ENCODE peak calls at places on chromosomes 2 and 18, in nine cellular contexts. Z, U, P, T, S, X, O, F and L are unnamed samples.

GRCh38 chr2:48189552-48190228 is 283.4 kb upstream of the FBXO11 start:
- DNase-seq in F (no peak), X (peak; percentile 19), S (no peak), U (no peak), Z (no peak), P (no peak), T (no peak), O (no peak), L (no peak)

GRCh38 chr2:88066543-88066942 is 1.1 kb upstream of the SMYD1 start:
- DNase-seq in T (no peak), O (no peak), F (no peak), U (no peak), P (no peak), X (no peak), Z (no peak), S (no peak), L (no peak)

GRCh38 chr2:127029652-127030051 is 77.3 kb downstream of the BIN1 start:
- DNase-seq in S (peak; percentile 52), T (no peak), Z (no peak), X (no peak), F (no peak), P (no peak), O (no peak), U (no peak), L (no peak)

GRCh38 chr2:101106453-101107181 is 44.6 kb downstream of the TBC1D8 start:
- DNase-seq in U (peak; percentile 72), X (peak; percentile 54), Z (no peak), P (no peak), T (peak; percentile 1), F (no peak), O (no peak), S (peak; percentile 74), L (no peak)

GRCh38 chr2:219309278-219309677 is at the start of gene PTPRN:
- DNase-seq in S (peak; percentile 51), F (no peak), T (peak; percentile 87), Z (no peak), U (peak; percentile 87), P (no peak), O (peak; percentile 86), X (no peak), L (no peak)

GRCh38 chr2:44167311-44167907 is 1.3 kb upstream of the PPM1B start:
- DNase-seq in S (no peak), T (no peak), X (no peak), F (no peak), Z (no peak), U (no peak), P (no peak), O (no peak), L (no peak)

GRCh38 chr2:84285056-84285747 is 173.9 kb downstream of the SUCLG1 start:
- DNase-seq in P (no peak), F (no peak), X (no peak), O (no peak), T (no peak), Z (no peak), U (peak; percentile 1), S (no peak), L (no peak)

GRCh38 chr2:95023222-95023597 is 2.3 kb upstream of the MAL start:
- DNase-seq in U (no peak), T (no peak), S (no peak), F (peak; percentile 75), X (no peak), O (no peak), Z (no peak), P (no peak), L (no peak)

GRCh38 chr2:239150125-239151011 is 250.5 kb downstream of the HDAC4 start:
- DNase-seq in X (no peak), S (no peak), T (no peak), Z (peak; percentile 3), F (no peak), P (peak; percentile 5), U (no peak), O (no peak), L (no peak)

GRCh38 chr2:67400560-67401464 is 3.7 kb downstream of the ETAA1 start:
- DNase-seq in Z (no peak), T (peak; percentile 71), O (no peak), U (peak; percentile 81), F (peak; percentile 76), S (peak; percentile 8), X (no peak), P (no peak), L (no peak)

GRCh38 chr2:771538-771937 is 94.3 kb upstream of the TMEM18 start:
- DNase-seq in T (no peak), S (no peak), X (no peak), U (no peak), O (no peak), P (no peak), Z (no peak), F (no peak), L (no peak)

GRCh38 chr2:209423562-209424541 is at the start of gene MAP2:
- DNase-seq in Z (peak; percentile 80), X (peak; percentile 62), S (peak; percentile 62), F (peak; percentile 91), O (peak; percentile 81), T (peak; percentile 60), P (peak; percentile 54), U (peak; percentile 73), L (no peak)

GRCh38 chr2:37890893-37891495 is 34.1 kb upstream of the RMDN2 start:
- DNase-seq in X (peak; percentile 86), U (peak; percentile 66), Z (peak; percentile 65), P (peak; percentile 35), T (peak; percentile 62), S (peak; percentile 68), F (peak; percentile 89), O (peak; percentile 43), L (no peak)

GRCh38 chr2:232315049-232315922 is 63.3 kb upstream of the ALPP start:
- DNase-seq in U (peak; percentile 78), S (peak; percentile 93), F (peak; percentile 31), O (peak; percentile 36), T (peak; percentile 30), P (no peak), Z (peak; percentile 41), X (no peak), L (no peak)

GRCh38 chr2:54724560-54725342 is 1.3 kb downstream of the EML6 start:
- DNase-seq in S (peak; percentile 4), X (peak; percentile 40), T (no peak), U (no peak), P (no peak), O (peak; percentile 23), F (peak; percentile 25), Z (peak; percentile 28), L (no peak)

GRCh38 chr18:29459986-29460385 is 1283.1 kb upstream of the CDH2 start:
- DNase-seq in O (no peak), F (no peak), Z (no peak), P (no peak), X (no peak), U (no peak), T (no peak), S (no peak), L (no peak)

GRCh38 chr2:71833855-71834554 is 313.7 kb downstream of the CYP26B1 start:
- DNase-seq in F (peak; percentile 83), O (no peak), X (peak; percentile 25), Z (peak; percentile 76), U (peak; percentile 50), S (peak; percentile 58), P (peak; percentile 55), T (no peak), L (no peak)

GRCh38 chr18:51275712-51276473 is 78.4 kb upstream of the MEX3C start:
- DNase-seq in O (no peak), F (no peak), P (no peak), U (peak; percentile 4), Z (peak; percentile 36), T (peak; percentile 0), X (no peak), S (peak; percentile 29), L (no peak)

GRCh38 chr2:196431957-196432356 is 207.6 kb upstream of the CCDC150 start:
- DNase-seq in P (no peak), F (peak; percentile 56), U (peak; percentile 34), O (no peak), X (no peak), T (peak; percentile 20), S (peak; percentile 19), Z (no peak), L (no peak)

GRCh38 chr2:233413529-233414272 is 59.4 kb downstream of the DGKD start:
- DNase-seq in P (no peak), S (peak; percentile 71), O (peak; percentile 69), T (peak; percentile 46), U (peak; percentile 65), F (peak; percentile 96), Z (peak; percentile 64), X (no peak), L (peak; percentile 81)

GRCh38 chr18:46213295-46213694 is 109.1 kb downstream of the HAUS1 start:
- DNase-seq in U (peak; percentile 22), X (no peak), P (no peak), S (peak; percentile 27), O (no peak), Z (no peak), T (no peak), F (peak; percentile 6), L (no peak)
- TF ChIP-seq CTCF in U (peak; percentile 32), X (peak; percentile 35), P (peak; percentile 12), S (peak; percentile 59), O (no peak), Z (peak; percentile 64), T (peak; percentile 22), F (peak; percentile 41), L (peak; percentile 58)

GRCh38 chr18:78980777-78981651 is 1.4 kb downstream of the SALL3 start:
- DNase-seq in X (no peak), T (no peak), P (no peak), S (no peak), O (no peak), F (no peak), Z (no peak), U (no peak), L (no peak)
- H3K4me3 ChIP-seq in X (no peak overlapping the region), T (no peak overlapping the region), P (no peak overlapping the region), S (no peak overlapping the region), O (no peak overlapping the region), F (no peak overlapping the region), Z (peak overlapping the region; percentile 52), U (no peak overlapping the region), L (no peak overlapping the region)

DNA sequence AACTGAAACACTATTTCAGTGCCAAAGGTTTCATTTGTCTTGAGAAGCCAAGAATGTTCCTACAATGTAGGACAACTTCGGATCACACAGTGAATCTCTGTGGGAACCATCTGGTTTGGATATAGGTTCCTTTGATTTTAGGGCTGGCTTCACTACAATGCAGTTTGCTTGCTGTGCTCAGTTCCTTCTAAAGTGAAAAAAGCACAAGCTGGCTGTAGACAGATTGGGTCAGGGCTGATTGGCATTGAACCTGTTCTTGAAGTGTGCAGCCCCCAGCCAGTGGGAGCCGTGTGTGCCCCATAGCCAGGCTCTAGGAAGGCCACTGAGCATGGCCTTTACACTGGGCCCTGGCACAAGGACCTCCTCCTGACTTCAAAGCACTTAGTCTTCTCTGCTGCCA is 167.9 kb upstream of the HNRNPA3 start:
- DNase-seq in Z (no peak), X (no peak), O (no peak), U (no peak), P (no peak), F (no peak), S (no peak), T (no peak), L (no peak)
- TF ChIP-seq CTCF in Z (no peak), X (no peak), O (no peak), U (no peak), P (no peak), F (no peak), S (no peak), T (no peak), L (no peak)

GRCh38 chr2:42049411-42050349 is 1.9 kb downstream of the PKDCC start:
- DNase-seq in S (peak; percentile 29), U (peak; percentile 42), O (no peak), P (no peak), F (no peak), X (peak; percentile 68), T (no peak), Z (no peak), L (no peak)
- H3K4me3 ChIP-seq in S (peak overlapping the region; percentile 99), U (peak overlapping the region; percentile 100), O (peak overlapping the region; percentile 53), P (peak overlapping the region; percentile 68), F (no peak overlapping the region), X (peak overlapping the region; percentile 49), T (peak overlapping the region; percentile 94), Z (peak overlapping the region; percentile 87), L (peak overlapping the region; percentile 70)